ENCODE peak calls at places on chromosome 2, in seven cellular contexts. L is H1, W is HepG2, U is A549, P is tibial nerve, S is ovary, T is SK-N-SH. I is an unnamed sample.

GRCh38 chr2:46825958-46826897 is 89.4 kb downstream of the MCFD2 start:
- DNase-seq in S (no peak), W (no peak), P (no peak), L (no peak), U (no peak), T (no peak), I (no peak)

GRCh38 chr2:220904015-220904414 is 668.1 kb downstream of the EPHA4 start:
- DNase-seq in L (no peak), T (no peak), S (no peak), P (no peak), W (no peak), U (no peak), I (no peak)

GRCh38 chr2:74511104-74511989 is 2.9 kb upstream of the TLX2 start:
- DNase-seq in U (no peak), S (no peak), P (no peak), W (no peak), T (no peak), L (no peak), I (no peak)

GRCh38 chr2:54341656-54342055 is 85.6 kb upstream of the TSPYL6 start:
- DNase-seq in S (no peak), T (no peak), P (no peak), U (no peak), W (no peak), L (no peak), I (no peak)

GRCh38 chr2:84850471-84850870 is 30.4 kb downstream of the TRABD2A start:
- DNase-seq in W (no peak), P (no peak), U (no peak), L (no peak), S (no peak), T (no peak), I (no peak)

GRCh38 chr2:55014962-55015939 is 35.0 kb downstream of the RTN4 start:
- DNase-seq in P (peak), U (peak), L (no peak), S (no peak), T (peak), W (peak), I (peak)

GRCh38 chr2:136665741-136666140 is 99.6 kb upstream of the THSD7B start:
- DNase-seq in S (no peak), W (no peak), L (no peak), T (no peak), P (no peak), U (no peak), I (no peak)

GRCh38 chr2:41495050-41495449 is 552.8 kb upstream of the PKDCC start:
- DNase-seq in P (no peak), T (no peak), W (no peak), S (no peak), L (no peak), U (no peak), I (no peak)

GRCh38 chr2:233056961-233057605 is 3.1 kb upstream of the INPP5D start:
- DNase-seq in U (no peak), S (no peak), W (no peak), L (no peak), P (no peak), T (no peak), I (no peak)

GRCh38 chr2:191643425-191643824 is 34.5 kb upstream of the NABP1 start:
- DNase-seq in P (no peak), W (no peak), L (no peak), U (no peak), S (no peak), T (peak), I (peak)

GRCh38 chr2:207531024-207531411 is 1.3 kb downstream of the CREB1 start:
- DNase-seq in L (no peak), U (no peak), W (no peak), S (no peak), T (peak), P (no peak), I (no peak)

GRCh38 chr2:102313025-102313424 is 1.7 kb downstream of the IL1RL1 start:
- DNase-seq in L (no peak), T (no peak), P (no peak), W (no peak), S (no peak), U (no peak), I (no peak)

GRCh38 chr2:202090530-202090929 is 17.5 kb downstream of the KIAA2012 start:
- DNase-seq in L (no peak), T (peak), P (no peak), S (no peak), W (no peak), U (no peak), I (no peak)

GRCh38 chr2:127173073-127173472 is 47.0 kb downstream of the CYP27C1 start:
- DNase-seq in T (no peak), S (no peak), W (no peak), P (peak), U (no peak), L (no peak), I (no peak)

GRCh38 chr2:132383956-132384355 is 32.6 kb upstream of the GPR39 start:
- DNase-seq in L (no peak), W (no peak), U (no peak), P (no peak), S (no peak), T (peak), I (no peak)

GRCh38 chr2:200422532-200423262 is 87.2 kb downstream of the KCTD18 start:
- DNase-seq in S (no peak), P (no peak), L (no peak), T (no peak), U (no peak), W (no peak), I (no peak)

GRCh38 chr2:121078869-121079268 is 206.1 kb downstream of the TFCP2L1 start:
- DNase-seq in W (peak), S (no peak), L (no peak), U (no peak), T (no peak), P (no peak), I (peak)

GRCh38 chr2:27421660-27422250 is 6.7 kb upstream of the NRBP1 start:
- DNase-seq in W (peak), S (no peak), U (no peak), L (no peak), T (no peak), P (no peak), I (no peak)

GRCh38 chr2:56230171-56230570 is 46.4 kb downstream of the CCDC85A start:
- DNase-seq in L (no peak), U (no peak), S (no peak), T (no peak), P (no peak), W (no peak), I (no peak)

GRCh38 chr2:177894546-177894945 is 178.0 kb downstream of the PDE11A start:
- DNase-seq in L (no peak), P (no peak), W (no peak), T (no peak), U (no peak), S (no peak), I (no peak)

GRCh38 chr2:9740382-9741040 is 102.8 kb upstream of the TAF1B start:
- DNase-seq in P (no peak), U (no peak), S (no peak), W (no peak), T (no peak), L (no peak), I (no peak)

GRCh38 chr2:72900191-72900825 is 13.1 kb downstream of the SPR start:
- DNase-seq in W (no peak), L (no peak), P (no peak), S (no peak), U (no peak), T (no peak), I (no peak)

GRCh38 chr2:160689441-160689840 is 195.8 kb upstream of the RBMS1 start:
- DNase-seq in S (no peak), T (no peak), P (no peak), U (no peak), L (no peak), W (no peak), I (no peak)

GRCh38 chr2:65576278-65576677 is 143.9 kb upstream of the SPRED2 start:
- DNase-seq in S (no peak), P (no peak), U (no peak), L (no peak), T (no peak), W (no peak), I (no peak)

GRCh38 chr2:28958689-28959088 is 22.4 kb upstream of the TOGARAM2 start:
- DNase-seq in T (peak), W (peak), U (peak), S (peak), L (no peak), P (peak), I (peak)

GRCh38 chr2:29405266-29405665 is 290.1 kb downstream of the CLIP4 start:
- DNase-seq in S (no peak), U (no peak), W (no peak), T (no peak), L (no peak), P (no peak), I (no peak)

GRCh38 chr2:186691231-186691630 is 2.6 kb upstream of the FAM171B start:
- DNase-seq in T (no peak), W (no peak), L (no peak), S (no peak), P (no peak), U (no peak), I (no peak)

GRCh38 chr2:48080534-48081316 is 174.4 kb upstream of the FBXO11 start:
- DNase-seq in U (no peak), S (no peak), L (no peak), T (no peak), P (no peak), W (no peak), I (no peak)

GRCh38 chr2:140270229-140270628 is 1490.0 kb upstream of the NXPH2 start:
- DNase-seq in S (no peak), P (no peak), U (no peak), W (no peak), L (no peak), T (no peak), I (no peak)
- TF ChIP-seq EP300 in S (no peak), P (no peak), U (no peak), W (no peak), L (no peak), T (no peak), I (no peak)

DNA sequence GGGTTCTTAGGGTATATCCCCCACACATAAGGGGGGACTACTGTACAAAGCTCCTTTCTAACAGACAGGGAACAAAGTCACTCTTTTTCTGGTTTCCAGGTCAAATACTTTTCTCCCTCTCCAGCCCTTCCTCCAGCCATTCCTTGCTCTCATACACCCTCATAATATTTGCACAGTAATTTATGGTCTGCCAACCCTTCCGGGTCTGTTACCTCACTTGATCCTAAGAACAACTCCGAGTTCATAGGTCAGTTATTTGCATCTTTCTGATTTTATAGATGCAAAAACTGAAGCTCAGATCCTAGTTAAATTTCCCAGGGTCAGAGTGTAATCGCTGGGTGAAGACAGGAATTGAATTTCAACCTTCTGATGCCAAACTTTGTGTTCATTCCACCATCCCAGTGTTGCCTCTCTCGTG is 14.8 kb upstream of the MATN3 start:
- DNase-seq in T (no peak), W (peak), U (no peak), S (no peak), L (no peak), P (no peak), I (peak)
- TF ChIP-seq EP300 in T (no peak), W (peak), U (no peak), S (no peak), L (no peak), P (peak), I (no peak)

GRCh38 chr2:238696786-238697185 is 151.1 kb upstream of the TWIST2 start:
- DNase-seq in T (no peak), S (no peak), L (no peak), U (no peak), P (no peak), W (no peak), I (no peak)
- TF ChIP-seq EP300 in T (no peak), S (no peak), L (no peak), U (no peak), P (no peak), W (no peak), I (no peak)

DNA sequence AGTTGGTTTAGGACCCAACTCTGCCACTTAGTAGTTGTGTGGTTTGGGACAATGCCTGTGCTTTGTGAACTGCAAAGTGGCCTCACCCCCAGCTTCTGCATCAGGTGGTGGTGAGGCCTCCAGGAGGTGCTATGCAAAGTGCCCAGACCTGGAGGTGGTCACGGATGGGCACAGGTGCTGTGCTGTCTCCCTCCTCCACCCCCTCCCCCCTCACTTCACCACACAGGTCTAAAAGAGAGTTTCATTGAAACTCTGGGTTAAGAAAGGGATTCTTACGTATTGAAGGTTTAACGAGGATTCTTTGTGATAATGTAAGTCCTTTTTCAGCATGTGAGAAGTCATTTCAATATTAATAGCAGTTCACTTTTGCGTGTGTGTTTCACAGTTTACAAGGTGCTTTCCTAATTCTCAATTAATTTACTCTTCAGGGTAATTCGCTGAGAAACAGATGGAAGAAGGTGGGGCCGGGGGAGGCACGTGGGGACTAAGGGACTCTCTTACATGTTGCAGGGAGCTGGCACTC is 369.9 kb downstream of the LPIN1 start:
- DNase-seq in P (no peak), W (no peak), U (no peak), T (no peak), L (no peak), S (no peak), I (no peak)
- TF ChIP-seq EP300 in P (no peak), W (no peak), U (no peak), T (no peak), L (no peak), S (no peak), I (no peak)

DNA sequence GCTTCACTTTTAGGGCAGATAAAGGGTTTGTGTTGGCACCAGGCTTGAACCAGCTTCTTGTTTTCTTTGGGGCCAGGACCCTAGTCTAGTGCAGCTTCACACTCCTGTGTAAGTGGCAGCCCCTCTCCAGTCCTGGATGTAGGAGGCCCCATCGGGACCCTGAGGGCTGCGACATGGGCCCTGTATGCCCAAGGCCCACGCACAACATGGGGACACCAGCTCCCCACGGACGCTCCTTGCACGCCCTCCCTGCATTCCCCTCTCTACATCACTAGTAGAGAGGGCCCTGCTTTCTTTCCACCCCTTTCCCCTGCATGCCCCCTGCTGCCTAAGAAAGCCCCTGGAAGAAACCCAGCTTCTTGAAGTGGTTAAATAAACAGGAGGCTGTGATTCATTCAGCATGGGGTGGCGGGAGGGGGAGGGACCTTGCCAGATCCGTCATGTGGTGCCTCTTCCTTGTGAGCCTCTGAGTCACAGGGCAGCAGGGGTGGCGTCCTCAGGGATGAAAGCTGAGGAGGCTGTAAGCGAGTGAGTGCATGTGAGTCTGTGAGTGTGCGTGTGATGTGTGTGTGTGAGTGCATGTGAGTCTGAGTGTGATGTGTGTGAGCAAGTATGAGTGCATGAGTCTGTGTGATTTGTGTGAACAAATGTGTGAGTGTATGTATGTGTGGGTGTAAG is 42.5 kb downstream of the COPS8 start:
- DNase-seq in U (peak), T (peak), L (peak), P (peak), S (peak), W (peak), I (peak)
- TF ChIP-seq EP300 in U (peak), T (no peak), L (no peak), P (peak), S (no peak), W (no peak), I (peak)

DNA sequence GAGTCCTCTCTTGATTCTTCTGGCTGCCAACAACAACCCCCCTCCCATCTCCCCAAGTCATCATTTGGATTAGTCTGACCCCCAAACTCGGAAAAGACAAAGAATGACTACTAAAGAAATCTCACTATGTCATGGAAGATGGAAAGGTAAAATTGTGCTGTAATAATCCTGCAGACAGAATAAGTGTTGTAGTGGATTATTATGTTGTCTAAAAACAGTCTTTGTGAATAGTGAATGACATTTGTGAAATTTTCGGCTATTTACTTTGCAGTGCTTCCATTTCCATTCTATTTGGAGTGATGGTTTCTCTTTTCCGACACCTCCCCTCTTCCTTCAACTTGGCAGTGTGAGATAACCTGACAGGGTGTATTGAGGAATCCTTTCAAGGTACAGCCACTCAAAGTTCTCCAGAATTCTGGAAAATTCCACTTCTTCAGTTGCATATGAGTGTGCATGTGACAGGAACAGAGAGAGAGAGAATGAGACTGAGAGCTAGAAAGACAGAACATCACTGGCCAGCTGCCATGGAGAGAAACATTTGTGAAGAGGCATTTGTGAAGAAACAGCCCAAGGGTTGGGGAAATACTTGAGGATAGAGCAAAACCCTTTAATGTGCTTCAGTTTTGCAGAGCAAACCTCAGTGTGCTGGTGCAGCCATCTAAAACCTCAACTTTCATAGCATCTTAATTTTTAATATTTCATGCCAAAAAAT is 141.9 kb upstream of the DLX2 start:
- DNase-seq in W (no peak), T (no peak), L (no peak), P (peak), S (no peak), U (no peak), I (no peak)
- TF ChIP-seq EP300 in W (no peak), T (no peak), L (no peak), P (peak), S (no peak), U (no peak), I (no peak)

GRCh38 chr2:105600949-105601708 is 143.6 kb upstream of the NCK2 start:
- DNase-seq in W (no peak), P (no peak), U (no peak), L (no peak), S (no peak), T (no peak), I (no peak)
- TF ChIP-seq EP300 in W (no peak), P (no peak), U (no peak), L (no peak), S (no peak), T (no peak), I (no peak)

GRCh38 chr2:168798076-168798887 is 4.2 kb upstream of the NOSTRIN start:
- DNase-seq in L (no peak), U (no peak), T (no peak), P (no peak), S (no peak), W (no peak), I (peak)
- TF ChIP-seq EP300 in L (no peak), U (no peak), T (no peak), P (no peak), S (no peak), W (no peak), I (no peak)

GRCh38 chr2:14998548-14998947 is 366.0 kb downstream of the LRATD1 start:
- DNase-seq in T (no peak), L (no peak), W (no peak), S (no peak), P (no peak), U (no peak), I (no peak)
- TF ChIP-seq EP300 in T (no peak), L (no peak), W (no peak), S (no peak), P (no peak), U (no peak), I (no peak)